ENCODE peak calls at places on chromosome 11, in nine cellular contexts. T is ovary, W is lower leg skin, F is prostate gland, A is uterus, B is IMR-90, G is heart left ventricle, U is breast epithelium, P is NB4. N is an unnamed sample.

GRCh38 chr11:43458486-43458885 is 99.8 kb downstream of the TTC17 start:
- DNase-seq in T (no peak), W (no peak), F (no peak), A (no peak), B (no peak), G (no peak), U (no peak), P (no peak), N (no peak)

GRCh38 chr11:125071408-125071807 is 8.3 kb downstream of the SLC37A2 start:
- DNase-seq in T (no peak), W (no peak), F (no peak), A (no peak), B (no peak), G (no peak), U (no peak), P (peak; percentile 64), N (peak; percentile 25)

GRCh38 chr11:68661697-68662603 is 22.4 kb upstream of the GAL start:
- DNase-seq in T (no peak), W (no peak), F (no peak), A (no peak), B (peak; percentile 25), G (no peak), U (no peak), P (no peak), N (no peak)

GRCh38 chr11:17978553-17979287 is 34.1 kb downstream of the SERGEF start:
- DNase-seq in T (no peak), W (no peak), F (peak; percentile 11), A (no peak), B (peak; percentile 53), G (peak; percentile 45), U (no peak), P (peak; percentile 49), N (peak; percentile 54)

GRCh38 chr11:19370100-19370861 is 129.5 kb upstream of the E2F8 start:
- DNase-seq in T (no peak), W (peak; percentile 88), F (no peak), A (no peak), B (peak; percentile 31), G (peak; percentile 59), U (peak; percentile 36), P (peak; percentile 51), N (no peak)

GRCh38 chr11:17853280-17853679 is 118.7 kb downstream of the KCNC1 start:
- DNase-seq in T (no peak), W (no peak), F (no peak), A (no peak), B (no peak), G (no peak), U (no peak), P (no peak), N (no peak)

GRCh38 chr11:73227571-73228211 is 9.6 kb downstream of the P2RY2 start:
- DNase-seq in T (peak; percentile 7), W (peak; percentile 49), F (peak; percentile 86), A (no peak), B (no peak), G (no peak), U (peak; percentile 58), P (no peak), N (no peak)

GRCh38 chr11:79415411-79415810 is 25.4 kb downstream of the TENM4 start:
- DNase-seq in T (no peak), W (no peak), F (no peak), A (no peak), B (peak; percentile 61), G (no peak), U (no peak), P (no peak), N (no peak)

GRCh38 chr11:44456544-44457270 is 108.8 kb upstream of the CD82 start:
- DNase-seq in T (no peak), W (no peak), F (no peak), A (no peak), B (no peak), G (peak; percentile 52), U (no peak), P (peak; percentile 19), N (no peak)

GRCh38 chr11:93591247-93591898 is 48.2 kb upstream of the SMCO4 start:
- DNase-seq in T (no peak), W (no peak), F (no peak), A (no peak), B (peak; percentile 46), G (no peak), U (no peak), P (peak; percentile 96), N (no peak)

GRCh38 chr11:78022397-78023396 is at the start of gene KCTD14:
- DNase-seq in T (no peak), W (no peak), F (peak; percentile 37), A (peak; percentile 29), B (no peak), G (no peak), U (peak; percentile 70), P (no peak), N (no peak)
- TF ChIP-seq POLR2A in T (no peak), W (no peak), F (peak; percentile 53), A (no peak), B (no peak), G (no peak), U (no peak), P (no peak), N (no peak)

GRCh38 chr11:9004310-9004945 is 627 bp upstream of the NRIP3 start:
- DNase-seq in T (peak; percentile 23), W (no peak), F (no peak), A (peak; percentile 20), B (no peak), G (peak; percentile 29), U (no peak), P (peak; percentile 7), N (peak; percentile 37)

GRCh38 chr11:9005087-9005486 is 1.3 kb upstream of the NRIP3 start:
- DNase-seq in T (no peak), W (no peak), F (no peak), A (no peak), B (no peak), G (no peak), U (no peak), P (peak; percentile 8), N (peak; percentile 30)

GRCh38 chr11:9001736-9002135 is 2.1 kb downstream of the NRIP3 start:
- DNase-seq in T (no peak), W (peak; percentile 23), F (no peak), A (no peak), B (peak; percentile 95), G (no peak), U (no peak), P (peak; percentile 90), N (no peak)

GRCh38 chr11:9002920-9003572 is 755 bp downstream of the NRIP3 start:
- DNase-seq in T (no peak), W (no peak), F (no peak), A (no peak), B (no peak), G (no peak), U (no peak), P (peak; percentile 58), N (no peak)

DNA sequence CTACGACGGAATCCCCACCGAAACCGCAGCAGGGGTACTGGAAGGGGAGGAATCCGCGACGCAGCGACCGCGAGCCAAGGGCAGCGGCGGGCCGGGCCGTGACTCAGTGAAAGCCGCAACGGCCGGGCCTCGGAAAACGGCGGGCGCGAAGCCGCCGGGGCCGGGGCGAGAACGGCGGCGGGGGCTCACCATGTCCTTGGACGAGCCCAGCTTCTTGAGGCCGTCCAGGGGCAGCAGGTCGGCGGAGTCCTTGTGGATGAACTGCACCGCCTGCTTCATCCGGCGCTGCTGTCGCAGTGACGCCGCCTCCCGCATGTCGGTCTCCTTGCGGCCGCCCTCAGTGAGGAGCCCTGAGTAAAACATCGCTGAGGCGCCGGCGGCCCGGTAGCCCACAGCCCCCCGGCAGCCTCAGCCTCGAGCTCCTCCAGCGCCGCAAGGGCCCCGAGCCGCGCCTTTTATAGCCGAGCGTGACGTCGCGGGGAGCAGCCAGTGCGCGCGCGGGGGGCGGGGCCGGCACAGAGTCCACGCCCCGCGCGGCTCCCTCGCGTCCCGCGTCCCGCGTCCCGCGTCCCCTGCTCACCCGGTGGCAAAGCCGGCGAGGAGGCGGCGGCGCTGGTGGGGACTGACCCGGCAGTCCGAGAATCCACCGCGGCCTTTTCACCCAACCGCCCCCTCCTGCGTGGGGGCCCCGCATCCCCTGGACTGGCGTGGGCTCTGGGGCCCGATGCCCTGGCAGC is at the start of gene NRIP3:
- DNase-seq in T (peak; percentile 63), W (peak; percentile 39), F (peak; percentile 59), A (peak; percentile 69), B (peak; percentile 52), G (peak; percentile 80), U (peak; percentile 55), P (peak; percentile 83), N (peak; percentile 90)
- TF ChIP-seq POLR2A in T (no peak), W (no peak), F (peak; percentile 34), A (no peak), B (peak; percentile 95), G (no peak), U (no peak), P (no peak), N (peak; percentile 56)

GRCh38 chr11:65501005-65501529 is 2.2 kb downstream of the MALAT1 start:
- DNase-seq in T (no peak), W (no peak), F (no peak), A (no peak), B (peak; percentile 42), G (no peak), U (no peak), P (no peak), N (peak; percentile 65)

GRCh38 chr11:65502274-65502851 is 3.5 kb downstream of the MALAT1 start:
- DNase-seq in T (no peak), W (no peak), F (no peak), A (no peak), B (peak; percentile 61), G (no peak), U (no peak), P (peak; percentile 51), N (peak; percentile 82)

GRCh38 chr11:65500262-65501004 is 1.6 kb downstream of the MALAT1 start:
- DNase-seq in T (peak; percentile 40), W (no peak), F (no peak), A (peak; percentile 64), B (peak; percentile 58), G (no peak), U (no peak), P (peak; percentile 66), N (peak; percentile 91)

GRCh38 chr11:65502852-65503603 is 4.2 kb downstream of the MALAT1 start:
- DNase-seq in T (peak; percentile 11), W (no peak), F (no peak), A (peak; percentile 21), B (peak; percentile 64), G (no peak), U (no peak), P (peak; percentile 51), N (peak; percentile 87)

GRCh38 chr11:65501530-65502273 is 2.9 kb downstream of the MALAT1 start:
- DNase-seq in T (peak; percentile 14), W (no peak), F (no peak), A (no peak), B (peak; percentile 56), G (no peak), U (no peak), P (peak; percentile 39), N (peak; percentile 82)
- TF ChIP-seq POLR2A in T (no peak), W (no peak), F (no peak), A (no peak), B (no peak), G (no peak), U (no peak), P (peak; percentile 42), N (peak; percentile 90)

DNA sequence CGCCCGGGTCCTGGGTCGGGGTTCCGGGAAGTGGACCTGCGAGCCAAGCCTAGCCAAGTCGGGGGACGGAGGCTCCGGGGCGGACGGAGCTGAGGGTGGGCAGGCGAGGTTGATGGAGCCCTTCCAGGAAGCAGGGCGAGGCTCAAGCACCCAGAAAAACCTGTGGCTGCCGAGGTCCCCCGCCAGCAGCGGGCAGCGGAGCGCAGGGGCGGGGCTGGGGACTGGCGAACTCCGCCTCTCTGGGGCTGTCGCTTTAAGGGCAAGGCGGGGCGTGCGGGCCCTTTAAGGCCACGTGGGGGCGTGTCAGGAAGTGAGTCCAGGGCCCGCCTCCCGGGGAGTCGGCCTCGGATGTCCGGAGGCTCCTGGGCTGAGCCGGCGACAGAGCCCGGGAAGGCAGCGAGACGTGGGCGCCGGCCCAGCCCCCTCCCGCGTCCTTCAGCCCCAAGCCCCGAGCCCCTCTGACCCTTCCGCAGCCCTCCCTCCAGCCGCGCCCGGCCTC is at the start of gene SLC35C1:
- DNase-seq in T (peak; percentile 96), W (peak; percentile 96), F (peak; percentile 97), A (peak; percentile 96), B (peak; percentile 90), G (peak; percentile 98), U (peak; percentile 95), P (peak; percentile 95), N (peak; percentile 93)
- TF ChIP-seq POLR2A in T (peak; percentile 82), W (no peak), F (peak; percentile 98), A (peak; percentile 90), B (peak; percentile 91), G (peak; percentile 86), U (peak; percentile 72), P (peak; percentile 72), N (peak; percentile 70)